ENCODE peak calls at places on chromosome 15, in four cellular contexts. One of them, this sample, is unnamed. For H3K4me1, the result is how much of the 10 kb centered on the place peaks cover.

GRCh38 chr15:66635817-66636216 is 66.2 kb upstream of the SMAD6 start:
- DNase-seq in HCT116: no peak
- DNase-seq in GM23338: no peak
- DNase-seq in fibroblast of lung: no peak
- DNase-seq in this sample: no peak

GRCh38 chr15:50116477-50116876 is 2.6 kb downstream of the ATP8B4 start:
- DNase-seq in HCT116: peak
- DNase-seq in GM23338: peak
- DNase-seq in fibroblast of lung: peak
- DNase-seq in this sample: peak

GRCh38 chr15:84872009-84872900 is 12.2 kb upstream of the SLC28A1 start:
- DNase-seq in fibroblast of lung: no peak
- DNase-seq in GM23338: no peak
- DNase-seq in HCT116: no peak
- DNase-seq in this sample: no peak

GRCh38 chr15:22892333-22892732 is 53.9 kb downstream of the NIPA2 start:
- DNase-seq in GM23338: no peak
- DNase-seq in HCT116: no peak
- DNase-seq in fibroblast of lung: no peak
- DNase-seq in this sample: peak

GRCh38 chr15:25790003-25790660 is 73.0 kb downstream of the ATP10A start:
- DNase-seq in GM23338: peak
- DNase-seq in HCT116: no peak
- DNase-seq in fibroblast of lung: peak
- DNase-seq in this sample: no peak

GRCh38 chr15:99592135-99592845 is 26.5 kb downstream of the MEF2A start:
- DNase-seq in HCT116: no peak
- DNase-seq in fibroblast of lung: peak
- DNase-seq in GM23338: no peak
- DNase-seq in this sample: peak

GRCh38 chr15:49247556-49248102 is 77.6 kb downstream of the GALK2 start:
- DNase-seq in GM23338: no peak
- DNase-seq in HCT116: no peak
- DNase-seq in fibroblast of lung: peak
- DNase-seq in this sample: peak

GRCh38 chr15:98800437-98801233 is 152.3 kb downstream of the IGF1R start:
- DNase-seq in fibroblast of lung: peak
- DNase-seq in HCT116: peak
- DNase-seq in GM23338: peak
- DNase-seq in this sample: peak

GRCh38 chr15:25250011-25250596 is 188.7 kb downstream of the UBE3A start:
- DNase-seq in fibroblast of lung: no peak
- DNase-seq in GM23338: no peak
- DNase-seq in HCT116: no peak
- DNase-seq in this sample: no peak

GRCh38 chr15:80494311-80494710 is 90.1 kb downstream of the ARNT2 start:
- DNase-seq in fibroblast of lung: peak
- DNase-seq in GM23338: no peak
- DNase-seq in HCT116: no peak
- DNase-seq in this sample: peak

GRCh38 chr15:68218847-68219798 is 10.4 kb downstream of the CLN6 start:
- DNase-seq in GM23338: no peak
- DNase-seq in HCT116: no peak
- DNase-seq in fibroblast of lung: no peak
- DNase-seq in this sample: no peak

GRCh38 chr15:62742409-62743171 is 300.0 kb upstream of the TPM1 start:
- DNase-seq in GM23338: peak
- DNase-seq in fibroblast of lung: peak
- DNase-seq in HCT116: peak
- DNase-seq in this sample: peak

GRCh38 chr15:39586387-39587171 is 5.7 kb downstream of the THBS1 start:
- DNase-seq in GM23338: no peak
- DNase-seq in fibroblast of lung: peak
- DNase-seq in HCT116: no peak
- DNase-seq in this sample: no peak

GRCh38 chr15:60152386-60152785 is 148.3 kb downstream of the FOXB1 start:
- DNase-seq in GM23338: no peak
- DNase-seq in HCT116: no peak
- DNase-seq in fibroblast of lung: no peak
- DNase-seq in this sample: no peak

GRCh38 chr15:80556694-80557367 is 138.3 kb upstream of the ABHD17C start:
- DNase-seq in GM23338: no peak
- DNase-seq in fibroblast of lung: peak
- DNase-seq in HCT116: no peak
- DNase-seq in this sample: peak

GRCh38 chr15:68572309-68572708 is 6.5 kb upstream of the CORO2B start:
- DNase-seq in HCT116: no peak
- DNase-seq in fibroblast of lung: no peak
- DNase-seq in GM23338: no peak
- DNase-seq in this sample: no peak

GRCh38 chr15:75042730-75043508 is 19.5 kb downstream of the PPCDC start:
- DNase-seq in fibroblast of lung: no peak
- DNase-seq in HCT116: peak
- DNase-seq in GM23338: peak
- DNase-seq in this sample: peak

GRCh38 chr15:30023798-30024295 is 58.9 kb upstream of the GOLGA8J start:
- DNase-seq in GM23338: no peak
- DNase-seq in fibroblast of lung: peak
- DNase-seq in HCT116: no peak
- DNase-seq in this sample: no peak

GRCh38 chr15:99564221-99565030 is 1.4 kb upstream of the MEF2A start:
- DNase-seq in GM23338: no peak
- DNase-seq in HCT116: no peak
- DNase-seq in fibroblast of lung: peak
- DNase-seq in this sample: peak

GRCh38 chr15:95902606-95903005 is 427.9 kb upstream of the NR2F2 start:
- DNase-seq in GM23338: no peak
- DNase-seq in fibroblast of lung: peak
- DNase-seq in HCT116: no peak
- DNase-seq in this sample: no peak

GRCh38 chr15:95894407-95894956 is 436.0 kb upstream of the NR2F2 start:
- DNase-seq in HCT116: no peak
- DNase-seq in GM23338: no peak
- DNase-seq in fibroblast of lung: peak
- DNase-seq in this sample: peak

GRCh38 chr15:95897651-95898050 is 432.8 kb upstream of the NR2F2 start:
- DNase-seq in HCT116: no peak
- DNase-seq in fibroblast of lung: no peak
- DNase-seq in GM23338: no peak
- DNase-seq in this sample: no peak

GRCh38 chr15:95895510-95895909 is 435.0 kb upstream of the NR2F2 start:
- DNase-seq in fibroblast of lung: no peak
- DNase-seq in GM23338: no peak
- DNase-seq in HCT116: no peak
- DNase-seq in this sample: no peak

GRCh38 chr15:95898746-95899145 is 431.8 kb upstream of the NR2F2 start:
- DNase-seq in fibroblast of lung: no peak
- DNase-seq in HCT116: no peak
- DNase-seq in GM23338: no peak
- DNase-seq in this sample: no peak
- H3K4me1 ChIP-seq in fibroblast of lung: under half
- H3K4me1 ChIP-seq in HCT116: under half
- H3K4me1 ChIP-seq in GM23338: under half
- H3K4me1 ChIP-seq in this sample: under half

GRCh38 chr15:73813071-73813470 is 59.9 kb upstream of the INSYN1 start:
- DNase-seq in fibroblast of lung: no peak
- DNase-seq in HCT116: no peak
- DNase-seq in GM23338: no peak
- DNase-seq in this sample: no peak

GRCh38 chr15:73821181-73821580 is 52.2 kb upstream of the TBC1D21 start:
- DNase-seq in HCT116: no peak
- DNase-seq in fibroblast of lung: no peak
- DNase-seq in GM23338: no peak
- DNase-seq in this sample: no peak

GRCh38 chr15:73822998-73823397 is 50.4 kb upstream of the TBC1D21 start:
- DNase-seq in GM23338: peak
- DNase-seq in fibroblast of lung: peak
- DNase-seq in HCT116: no peak
- DNase-seq in this sample: peak

GRCh38 chr15:73818308-73818985 is 54.9 kb upstream of the TBC1D21 start:
- DNase-seq in fibroblast of lung: no peak
- DNase-seq in GM23338: no peak
- DNase-seq in HCT116: no peak
- DNase-seq in this sample: no peak
- TF ChIP-seq CTCF in fibroblast of lung: no peak
- TF ChIP-seq CTCF in GM23338: no peak
- TF ChIP-seq CTCF in HCT116: no peak
- TF ChIP-seq CTCF in this sample: no peak

GRCh38 chr15:31338879-31339557 is 12.4 kb downstream of the KLF13 start:
- DNase-seq in GM23338: peak
- DNase-seq in HCT116: no peak
- DNase-seq in fibroblast of lung: peak
- DNase-seq in this sample: peak

GRCh38 chr15:31338318-31338878 is 11.8 kb downstream of the KLF13 start:
- DNase-seq in GM23338: no peak
- DNase-seq in fibroblast of lung: peak
- DNase-seq in HCT116: no peak
- DNase-seq in this sample: no peak

GRCh38 chr15:31335991-31336942 is 9.6 kb downstream of the KLF13 start:
- DNase-seq in fibroblast of lung: no peak
- DNase-seq in GM23338: no peak
- DNase-seq in HCT116: no peak
- DNase-seq in this sample: no peak

GRCh38 chr15:31337352-31338031 is 10.9 kb downstream of the KLF13 start:
- DNase-seq in HCT116: no peak
- DNase-seq in fibroblast of lung: no peak
- DNase-seq in GM23338: no peak
- DNase-seq in this sample: no peak

DNA sequence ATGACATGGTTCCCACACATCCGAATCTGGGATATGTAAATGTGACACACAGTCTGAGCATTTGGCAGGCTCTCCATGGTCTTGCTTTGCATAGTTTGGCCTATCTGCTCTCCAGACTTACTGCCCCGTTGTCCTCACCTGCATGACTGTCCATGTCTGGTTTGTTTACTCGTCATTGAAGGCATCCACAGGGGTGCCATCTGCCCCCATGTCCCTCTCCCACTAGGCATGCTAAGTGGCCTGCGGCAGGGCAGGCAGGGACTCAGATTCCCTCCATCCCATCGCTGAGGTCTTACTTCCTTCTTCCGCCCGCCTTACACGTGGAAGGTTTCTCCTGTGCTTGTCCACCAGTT is 10.3 kb downstream of the KLF13 start:
- DNase-seq in GM23338: no peak
- DNase-seq in HCT116: no peak
- DNase-seq in fibroblast of lung: no peak
- DNase-seq in this sample: no peak
- H3K4me1 ChIP-seq in GM23338: under half
- H3K4me1 ChIP-seq in HCT116: under half
- H3K4me1 ChIP-seq in fibroblast of lung: under half
- H3K4me1 ChIP-seq in this sample: under half

DNA sequence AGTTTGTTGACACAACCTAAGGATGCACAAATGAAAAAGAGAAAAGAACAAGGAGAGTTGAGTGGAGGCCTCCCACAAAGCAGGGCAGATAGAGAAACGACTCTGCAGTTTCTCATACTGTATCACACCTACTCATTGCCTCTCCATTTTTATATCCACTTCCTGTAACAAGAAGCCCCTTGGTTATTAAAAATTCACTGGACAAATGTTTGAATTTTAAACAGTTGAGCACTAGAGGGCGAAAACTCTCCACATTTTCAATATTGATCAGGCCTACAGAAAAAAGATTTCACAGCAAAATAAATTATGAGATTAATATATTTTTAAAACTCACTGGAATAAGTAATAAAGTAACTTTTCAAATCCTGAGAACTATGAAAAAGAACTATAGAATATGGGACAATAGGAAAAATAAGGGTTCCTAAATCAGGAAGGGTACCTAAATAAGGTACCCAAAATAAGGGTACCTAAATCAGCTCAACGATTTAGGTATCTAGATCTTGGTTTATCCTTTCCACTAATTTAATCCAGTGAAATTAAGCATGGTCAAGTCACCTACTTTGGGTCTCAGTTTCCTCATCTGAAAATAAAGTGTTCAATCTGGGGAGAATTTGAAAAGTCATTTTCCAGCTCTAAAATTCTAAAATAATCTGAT is 47.0 kb upstream of the PPIB start:
- DNase-seq in HCT116: peak
- DNase-seq in fibroblast of lung: peak
- DNase-seq in GM23338: peak
- DNase-seq in this sample: peak
- TF ChIP-seq CTCF in HCT116: peak
- TF ChIP-seq CTCF in fibroblast of lung: peak
- TF ChIP-seq CTCF in GM23338: peak
- TF ChIP-seq CTCF in this sample: peak

GRCh38 chr15:43876872-43877271 is 50.1 kb downstream of the WDR76 start:
- DNase-seq in GM23338: no peak
- DNase-seq in fibroblast of lung: no peak
- DNase-seq in HCT116: no peak
- DNase-seq in this sample: no peak

GRCh38 chr15:43871835-43872234 is 45.0 kb downstream of the WDR76 start:
- DNase-seq in GM23338: no peak
- DNase-seq in HCT116: no peak
- DNase-seq in fibroblast of lung: no peak
- DNase-seq in this sample: no peak

GRCh38 chr15:43868412-43868811 is 41.6 kb downstream of the WDR76 start:
- DNase-seq in HCT116: no peak
- DNase-seq in fibroblast of lung: no peak
- DNase-seq in GM23338: no peak
- DNase-seq in this sample: no peak

GRCh38 chr15:43873651-43874050 is 46.8 kb downstream of the WDR76 start:
- DNase-seq in HCT116: no peak
- DNase-seq in GM23338: peak
- DNase-seq in fibroblast of lung: no peak
- DNase-seq in this sample: no peak

GRCh38 chr15:43872416-43873020 is 45.7 kb downstream of the WDR76 start:
- DNase-seq in GM23338: peak
- DNase-seq in HCT116: peak
- DNase-seq in fibroblast of lung: peak
- DNase-seq in this sample: peak
- H3K4me1 ChIP-seq in GM23338: under half
- H3K4me1 ChIP-seq in HCT116: under half
- H3K4me1 ChIP-seq in fibroblast of lung: under half
- H3K4me1 ChIP-seq in this sample: under half

DNA sequence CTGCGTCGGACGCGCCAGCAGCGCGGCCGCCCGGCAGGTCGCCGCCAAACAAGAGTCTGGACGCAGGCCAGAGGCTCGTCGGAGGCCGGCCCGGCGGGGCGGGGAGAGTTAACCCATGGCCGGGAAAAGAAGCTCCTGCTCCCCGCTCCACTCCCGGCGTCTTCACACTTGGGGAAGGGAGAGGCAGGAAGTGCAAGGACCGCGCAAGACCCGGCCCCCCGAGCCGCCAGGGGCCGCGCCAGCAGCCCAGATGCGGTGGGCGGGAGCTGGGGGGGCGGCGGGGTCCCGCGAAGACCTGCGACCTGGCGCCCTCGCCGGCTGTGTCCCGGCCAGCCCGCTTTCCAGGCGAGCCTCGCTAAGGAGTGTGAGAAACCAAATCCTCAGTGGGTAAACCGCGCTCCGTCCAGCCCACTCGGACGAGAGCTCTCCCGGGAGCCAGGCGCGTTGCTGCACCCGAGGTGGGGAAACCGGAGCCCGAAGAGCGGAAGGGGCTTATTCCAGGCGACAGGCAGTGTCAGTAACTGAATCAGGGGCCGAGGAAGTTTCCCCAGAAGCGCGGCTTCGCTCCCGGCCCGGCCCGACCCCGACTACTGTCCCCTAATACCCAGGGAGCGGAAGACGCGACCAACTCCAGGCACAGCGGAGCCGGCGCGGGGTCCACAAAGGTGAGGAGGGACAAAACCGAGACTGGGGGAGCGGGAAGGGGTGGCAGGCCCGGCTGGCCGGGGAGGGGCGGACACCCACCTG is 714 bp downstream of the ADAMTS7 start:
- DNase-seq in fibroblast of lung: peak
- DNase-seq in HCT116: no peak
- DNase-seq in GM23338: peak
- DNase-seq in this sample: peak
- TF ChIP-seq CTCF in fibroblast of lung: no peak
- TF ChIP-seq CTCF in HCT116: no peak
- TF ChIP-seq CTCF in GM23338: peak
- TF ChIP-seq CTCF in this sample: no peak

This sample was measured in cardiac muscle cell.